ENCODE peak calls at places on chromosomes 11 and 22, in four cellular contexts. One of them, this sample, is unnamed.

GRCh38 chr11:17298302-17298701 is 21.8 kb downstream of the NUCB2 start:
- DNase-seq in HAP-1: no peak
- DNase-seq in AG08395: no peak
- DNase-seq in prostate gland: no peak
- DNase-seq in this sample: no peak

GRCh38 chr11:117313828-117314768 is 2.0 kb downstream of the BACE1 start:
- DNase-seq in AG08395: no peak
- DNase-seq in prostate gland: no peak
- DNase-seq in HAP-1: peak
- DNase-seq in this sample: no peak

GRCh38 chr11:64319421-64319761 is 1.5 kb downstream of the PRDX5 start:
- DNase-seq in AG08395: no peak
- DNase-seq in prostate gland: no peak
- DNase-seq in HAP-1: no peak
- DNase-seq in this sample: no peak

GRCh38 chr22:35205956-35206355 is 51.3 kb upstream of the HMGXB4 start:
- DNase-seq in prostate gland: peak
- DNase-seq in AG08395: no peak
- DNase-seq in HAP-1: no peak
- DNase-seq in this sample: peak

GRCh38 chr11:414333-414857 is 404 bp downstream of the SIGIRR start:
- DNase-seq in AG08395: no peak
- DNase-seq in HAP-1: no peak
- DNase-seq in prostate gland: no peak
- DNase-seq in this sample: no peak

GRCh38 chr11:13343931-13344717 is 66.5 kb downstream of the BMAL1 start:
- DNase-seq in prostate gland: peak
- DNase-seq in AG08395: peak
- DNase-seq in HAP-1: peak
- DNase-seq in this sample: peak

GRCh38 chr11:19071255-19071654 is 10.7 kb upstream of the MRGPRX2 start:
- DNase-seq in AG08395: peak
- DNase-seq in prostate gland: peak
- DNase-seq in HAP-1: peak
- DNase-seq in this sample: peak

GRCh38 chr11:61056566-61056965 is 45.7 kb upstream of the CD5 start:
- DNase-seq in AG08395: no peak
- DNase-seq in prostate gland: no peak
- DNase-seq in HAP-1: no peak
- DNase-seq in this sample: no peak

GRCh38 chr22:42693763-42694683 is 26.6 kb downstream of the A4GALT start:
- DNase-seq in HAP-1: no peak
- DNase-seq in prostate gland: no peak
- DNase-seq in AG08395: no peak
- DNase-seq in this sample: no peak

GRCh38 chr11:6505577-6506240 is 8.6 kb downstream of the DNHD1 start:
- DNase-seq in HAP-1: peak
- DNase-seq in prostate gland: peak
- DNase-seq in AG08395: peak
- DNase-seq in this sample: peak

GRCh38 chr11:87038235-87038960 is 664 bp downstream of the TMEM135 start:
- DNase-seq in prostate gland: no peak
- DNase-seq in HAP-1: no peak
- DNase-seq in AG08395: no peak
- DNase-seq in this sample: no peak

GRCh38 chr22:29517215-29517908 is 36.2 kb downstream of the THOC5 start:
- DNase-seq in prostate gland: peak
- DNase-seq in HAP-1: no peak
- DNase-seq in AG08395: no peak
- DNase-seq in this sample: no peak

GRCh38 chr11:114180301-114181055 is 115.7 kb upstream of the NNMT start:
- DNase-seq in HAP-1: no peak
- DNase-seq in AG08395: peak
- DNase-seq in prostate gland: peak
- DNase-seq in this sample: peak

GRCh38 chr22:22141771-22142591 is 102.6 kb upstream of the VPREB1 start:
- DNase-seq in HAP-1: no peak
- DNase-seq in prostate gland: no peak
- DNase-seq in AG08395: no peak
- DNase-seq in this sample: no peak

GRCh38 chr11:105215528-105215927 is 76.0 kb upstream of the CARD18 start:
- DNase-seq in AG08395: no peak
- DNase-seq in HAP-1: no peak
- DNase-seq in prostate gland: no peak
- DNase-seq in this sample: no peak

GRCh38 chr11:125464266-125464662 is 31.8 kb downstream of the FEZ1 start:
- DNase-seq in AG08395: peak
- DNase-seq in HAP-1: no peak
- DNase-seq in prostate gland: no peak
- DNase-seq in this sample: peak

GRCh38 chr11:99281331-99281730 is 260.6 kb downstream of the CNTN5 start:
- DNase-seq in prostate gland: no peak
- DNase-seq in AG08395: no peak
- DNase-seq in HAP-1: no peak
- DNase-seq in this sample: no peak

GRCh38 chr22:50087646-50088045 is 2.2 kb upstream of the MOV10L1 start:
- DNase-seq in AG08395: no peak
- DNase-seq in prostate gland: no peak
- DNase-seq in HAP-1: no peak
- DNase-seq in this sample: no peak

GRCh38 chr22:31284241-31284745 is 8.0 kb downstream of the PIK3IP1 start:
- DNase-seq in AG08395: no peak
- DNase-seq in prostate gland: no peak
- DNase-seq in HAP-1: no peak
- DNase-seq in this sample: no peak

GRCh38 chr11:112610996-112611795 is 350.0 kb upstream of the NCAM1 start:
- DNase-seq in AG08395: no peak
- DNase-seq in HAP-1: no peak
- DNase-seq in prostate gland: no peak
- DNase-seq in this sample: peak

GRCh38 chr11:109208116-109208515 is 213.9 kb upstream of the C11orf87 start:
- DNase-seq in AG08395: no peak
- DNase-seq in prostate gland: no peak
- DNase-seq in HAP-1: no peak
- DNase-seq in this sample: no peak

GRCh38 chr11:87897921-87898320 is 277.3 kb downstream of the RAB38 start:
- DNase-seq in AG08395: no peak
- DNase-seq in HAP-1: no peak
- DNase-seq in prostate gland: no peak
- DNase-seq in this sample: no peak

GRCh38 chr11:33542921-33543320 is 157.7 kb downstream of the C11orf91 start:
- DNase-seq in AG08395: peak
- DNase-seq in prostate gland: peak
- DNase-seq in HAP-1: peak
- DNase-seq in this sample: peak

GRCh38 chr11:75667831-75668507 is 869 bp downstream of the MAP6 start:
- DNase-seq in AG08395: peak
- DNase-seq in HAP-1: peak
- DNase-seq in prostate gland: peak
- DNase-seq in this sample: peak